ENCODE peak calls at places on chromosomes 7 and 10, in five cellular contexts. U, P, S, T and K are unnamed samples.

GRCh38 chr10:75407716-75408511 is 6.3 kb upstream of the ZNF503 start:
- DNase-seq in T (no peak), S (peak; percentile 21), P (peak; percentile 56), U (peak; percentile 46), K (no peak)

GRCh38 chr10:52951819-52952218 is 179.2 kb upstream of the MBL2 start:
- DNase-seq in T (no peak), S (peak; percentile 69), P (peak; percentile 79), U (peak; percentile 66), K (no peak)

GRCh38 chr7:112005205-112005604 is 201.0 kb downstream of the DOCK4 start:
- DNase-seq in P (no peak), U (no peak), S (no peak), T (no peak), K (no peak)

GRCh38 chr10:30095811-30096422 is 36.5 kb upstream of the JCAD start:
- DNase-seq in S (no peak), U (no peak), P (no peak), T (no peak), K (no peak)

GRCh38 chr7:47846117-47846836 is 102.0 kb downstream of the PKD1L1 start:
- DNase-seq in S (no peak), T (no peak), P (no peak), U (no peak), K (no peak)

GRCh38 chr10:124042656-124043309 is 50.6 kb downstream of the CHST15 start:
- DNase-seq in U (no peak), S (no peak), T (no peak), P (no peak), K (no peak)

GRCh38 chr10:3014968-3015367 is 52.4 kb upstream of the PFKP start:
- DNase-seq in U (no peak), T (no peak), P (peak; percentile 67), S (peak; percentile 43), K (no peak)

GRCh38 chr10:125154529-125154928 is 5.8 kb downstream of the CTBP2 start:
- DNase-seq in P (no peak), T (no peak), S (no peak), U (no peak), K (no peak)

GRCh38 chr7:31975546-31975945 is 94.7 kb downstream of the PDE1C start:
- DNase-seq in S (no peak), P (no peak), U (no peak), T (no peak), K (no peak)

GRCh38 chr10:30587522-30588031 is 42.0 kb downstream of the LYZL2 start:
- DNase-seq in T (no peak), U (peak; percentile 31), S (peak; percentile 64), P (peak; percentile 65), K (no peak)

GRCh38 chr10:114038819-114039218 is 4.8 kb upstream of the ADRB1 start:
- DNase-seq in P (no peak), S (no peak), T (no peak), U (no peak), K (no peak)

GRCh38 chr7:46774515-46774914 is 807.4 kb downstream of the TNS3 start:
- DNase-seq in S (no peak), P (no peak), T (no peak), U (no peak), K (no peak)

GRCh38 chr10:26792780-26793495 is 67.8 kb downstream of the ABI1 start:
- DNase-seq in S (no peak), P (no peak), T (no peak), U (no peak), K (no peak)

GRCh38 chr10:49161411-49161997 is 26.7 kb downstream of the TMEM273 start:
- DNase-seq in U (no peak), T (no peak), S (no peak), P (no peak), K (no peak)

GRCh38 chr10:89926736-89927135 is 225.3 kb downstream of the KIF20B start:
- DNase-seq in P (no peak), T (no peak), U (no peak), S (no peak), K (no peak)

GRCh38 chr7:157389951-157390730 is 53.3 kb downstream of the DNAJB6 start:
- DNase-seq in P (no peak), U (no peak), S (no peak), T (no peak), K (peak; percentile 60)

GRCh38 chr7:51666751-51667150 is 350.1 kb upstream of the COBL start:
- DNase-seq in U (no peak), T (no peak), S (no peak), P (no peak), K (no peak)

GRCh38 chr7:36863901-36864701 is 139.8 kb upstream of the AOAH start:
- DNase-seq in S (peak; percentile 10), U (no peak), P (no peak), T (no peak), K (no peak)

GRCh38 chr10:114694735-114695134 is 36.7 kb upstream of the ABLIM1 start:
- DNase-seq in P (peak; percentile 52), S (peak; percentile 56), U (peak; percentile 53), T (peak; percentile 56), K (no peak)

GRCh38 chr7:154178890-154179289 is 126.7 kb downstream of the DPP6 start:
- DNase-seq in P (no peak), T (no peak), S (no peak), U (no peak), K (no peak)

GRCh38 chr7:7764515-7765138 is 46.2 kb upstream of the RPA3 start:
- DNase-seq in U (no peak), P (no peak), S (no peak), T (no peak), K (no peak)

GRCh38 chr7:13903997-13904396 is 85.5 kb downstream of the ETV1 start:
- DNase-seq in T (no peak), U (no peak), P (no peak), S (no peak), K (no peak)

GRCh38 chr7:25901658-25902057 is 250.3 kb upstream of the NFE2L3 start:
- DNase-seq in U (no peak), P (no peak), S (no peak), T (no peak), K (no peak)

GRCh38 chr10:125158528-125159485 is 1.6 kb downstream of the CTBP2 start:
- DNase-seq in T (peak; percentile 60), S (peak; percentile 61), U (no peak), P (peak; percentile 71), K (peak; percentile 63)

GRCh38 chr10:110340122-110340521 is 35.4 kb upstream of the SMNDC1 start:
- DNase-seq in S (no peak), P (no peak), U (no peak), T (no peak), K (no peak)

GRCh38 chr7:27098493-27099223 is 2.9 kb upstream of the HOXA1 start:
- DNase-seq in T (no peak), S (peak; percentile 73), P (peak; percentile 66), U (no peak), K (peak; percentile 73)

GRCh38 chr7:27095897-27096755 is at the start of gene HOXA1:
- DNase-seq in T (peak; percentile 95), P (peak; percentile 92), S (peak; percentile 90), U (peak; percentile 40), K (peak; percentile 92)

GRCh38 chr7:27096756-27097514 is 1.1 kb upstream of the HOXA1 start:
- DNase-seq in P (peak; percentile 49), U (no peak), T (no peak), S (peak; percentile 52), K (no peak)

GRCh38 chr7:27099224-27099838 is 3.2 kb downstream of the HOXA2 start:
- DNase-seq in S (no peak), T (no peak), U (no peak), P (no peak), K (no peak)

GRCh38 chr7:27097686-27098492 is 2.1 kb upstream of the HOXA1 start:
- DNase-seq in T (no peak), P (peak; percentile 45), U (no peak), S (no peak), K (no peak)
- H3K4me3 ChIP-seq in T (peak overlapping the region; percentile 65), P (peak overlapping the region; percentile 74), U (no peak overlapping the region), S (peak overlapping the region; percentile 66), K (peak overlapping the region; percentile 18)

GRCh38 chr7:114629762-114630161 is 215.1 kb downstream of the FOXP2 start:
- DNase-seq in P (no peak), U (no peak), S (no peak), T (no peak), K (no peak)
- H3K27ac ChIP-seq in P (no peak overlapping the region), U (no peak overlapping the region), S (no peak overlapping the region), T (no peak overlapping the region), K (peak overlapping the region; percentile 17)

GRCh38 chr7:91345449-91345848 is 81.2 kb downstream of the FZD1 start:
- DNase-seq in U (no peak), P (no peak), T (no peak), S (no peak), K (no peak)
- H3K4me3 ChIP-seq in U (no peak overlapping the region), P (no peak overlapping the region), T (no peak overlapping the region), S (no peak overlapping the region), K (no peak overlapping the region)

GRCh38 chr10:78728176-78728575 is 340.6 kb upstream of the ZMIZ1 start:
- DNase-seq in P (no peak), T (no peak), U (no peak), S (no peak), K (no peak)

GRCh38 chr10:78729366-78729765 is 339.4 kb upstream of the ZMIZ1 start:
- DNase-seq in P (no peak), U (no peak), T (no peak), S (no peak), K (no peak)

GRCh38 chr10:78726171-78726570 is 342.6 kb upstream of the ZMIZ1 start:
- DNase-seq in T (no peak), S (no peak), U (no peak), P (no peak), K (no peak)

GRCh38 chr10:78727251-78727650 is 341.5 kb upstream of the ZMIZ1 start:
- DNase-seq in P (no peak), S (no peak), T (no peak), U (no peak), K (no peak)

DNA sequence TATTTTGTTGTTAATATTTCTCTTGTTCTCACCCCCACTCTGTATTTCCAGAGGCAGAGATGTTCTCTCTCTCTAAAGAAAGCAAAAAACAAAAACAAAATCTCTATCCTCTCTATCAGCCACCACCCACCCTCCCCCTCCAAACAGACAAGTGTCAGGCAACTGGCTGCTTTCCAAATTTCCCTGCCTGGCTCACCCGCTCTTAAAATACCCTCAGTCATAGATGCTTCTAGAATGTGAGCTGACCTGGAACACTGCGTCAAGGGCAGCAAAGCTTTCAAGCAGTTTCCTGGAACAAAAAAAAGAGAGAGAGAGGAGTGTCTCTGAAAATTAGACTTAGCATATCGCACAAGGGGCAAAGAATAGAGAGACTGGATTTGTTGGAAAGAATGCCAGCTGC is 341.0 kb upstream of the ZMIZ1 start:
- DNase-seq in U (no peak), P (no peak), S (no peak), T (no peak), K (no peak)
- H3K27ac ChIP-seq in U (no peak overlapping the region), P (no peak overlapping the region), S (no peak overlapping the region), T (no peak overlapping the region), K (no peak overlapping the region)

GRCh38 chr7:131859162-131859821 is 302.9 kb upstream of the PODXL start:
- DNase-seq in T (peak; percentile 76), S (peak; percentile 68), U (peak; percentile 68), P (peak; percentile 61), K (peak; percentile 33)
- H3K4me3 ChIP-seq in T (no peak overlapping the region), S (no peak overlapping the region), U (no peak overlapping the region), P (no peak overlapping the region), K (no peak overlapping the region)